ENCODE peak calls at places on chromosomes 5 and 9, in five cellular contexts. One of them, this sample, is unnamed. For H3K27me3 and H3K36me3, the result is how much of the 10 kb centered on the place peaks cover.

GRCh38 chr5:35229076-35230042 is 928 bp downstream of the PRLR start:
- DNase-seq in Peyer's patch: no peak
- DNase-seq in IMR-90: no peak
- DNase-seq in CD4-positive, CD25-positive, alpha-beta regulatory T cell: no peak
- DNase-seq in cardiac muscle cell: no peak
- DNase-seq in this sample: peak

GRCh38 chr9:1962588-1963134 is 52.5 kb upstream of the SMARCA2 start:
- DNase-seq in Peyer's patch: no peak
- DNase-seq in IMR-90: no peak
- DNase-seq in CD4-positive, CD25-positive, alpha-beta regulatory T cell: no peak
- DNase-seq in cardiac muscle cell: no peak
- DNase-seq in this sample: no peak

GRCh38 chr5:142876817-142877216 is 106.6 kb downstream of the ARHGAP26 start:
- DNase-seq in Peyer's patch: no peak
- DNase-seq in IMR-90: no peak
- DNase-seq in CD4-positive, CD25-positive, alpha-beta regulatory T cell: no peak
- DNase-seq in cardiac muscle cell: no peak
- DNase-seq in this sample: no peak

GRCh38 chr9:96663506-96664120 is 8.5 kb upstream of the PRXL2C start:
- DNase-seq in Peyer's patch: no peak
- DNase-seq in IMR-90: peak
- DNase-seq in CD4-positive, CD25-positive, alpha-beta regulatory T cell: no peak
- DNase-seq in cardiac muscle cell: peak
- DNase-seq in this sample: no peak

GRCh38 chr9:94289691-94290090 is 30.6 kb downstream of the ZNF169 start:
- DNase-seq in Peyer's patch: no peak
- DNase-seq in IMR-90: peak
- DNase-seq in CD4-positive, CD25-positive, alpha-beta regulatory T cell: no peak
- DNase-seq in cardiac muscle cell: no peak
- DNase-seq in this sample: no peak

GRCh38 chr5:78424680-78425079 is 64.3 kb downstream of the SCAMP1 start:
- DNase-seq in Peyer's patch: no peak
- DNase-seq in IMR-90: no peak
- DNase-seq in CD4-positive, CD25-positive, alpha-beta regulatory T cell: no peak
- DNase-seq in cardiac muscle cell: no peak
- DNase-seq in this sample: no peak

GRCh38 chr5:110179291-110179690 is 489.6 kb downstream of the MAN2A1 start:
- DNase-seq in Peyer's patch: no peak
- DNase-seq in IMR-90: no peak
- DNase-seq in CD4-positive, CD25-positive, alpha-beta regulatory T cell: no peak
- DNase-seq in cardiac muscle cell: no peak
- DNase-seq in this sample: peak

GRCh38 chr5:159581502-159582249 is 251.4 kb upstream of the IL12B start:
- DNase-seq in Peyer's patch: no peak
- DNase-seq in IMR-90: peak
- DNase-seq in CD4-positive, CD25-positive, alpha-beta regulatory T cell: no peak
- DNase-seq in cardiac muscle cell: peak
- DNase-seq in this sample: no peak

GRCh38 chr5:172530835-172531703 is 76.7 kb upstream of the SH3PXD2B start:
- DNase-seq in Peyer's patch: no peak
- DNase-seq in IMR-90: no peak
- DNase-seq in CD4-positive, CD25-positive, alpha-beta regulatory T cell: no peak
- DNase-seq in cardiac muscle cell: no peak
- DNase-seq in this sample: no peak

GRCh38 chr9:21747171-21747570 is 55.3 kb upstream of the MTAP start:
- DNase-seq in Peyer's patch: no peak
- DNase-seq in IMR-90: no peak
- DNase-seq in CD4-positive, CD25-positive, alpha-beta regulatory T cell: no peak
- DNase-seq in cardiac muscle cell: peak
- DNase-seq in this sample: no peak

GRCh38 chr5:43152946-43153345 is 32.2 kb downstream of the ZNF131 start:
- DNase-seq in Peyer's patch: no peak
- DNase-seq in IMR-90: peak
- DNase-seq in CD4-positive, CD25-positive, alpha-beta regulatory T cell: no peak
- DNase-seq in cardiac muscle cell: no peak
- DNase-seq in this sample: no peak

GRCh38 chr9:134181648-134182034 is 17.3 kb upstream of the RNU6ATAC start:
- DNase-seq in Peyer's patch: no peak
- DNase-seq in IMR-90: no peak
- DNase-seq in CD4-positive, CD25-positive, alpha-beta regulatory T cell: no peak
- DNase-seq in cardiac muscle cell: no peak
- DNase-seq in this sample: peak

GRCh38 chr9:131266301-131267229 is 9.7 kb downstream of the FAM78A start:
- DNase-seq in Peyer's patch: peak
- DNase-seq in IMR-90: no peak
- DNase-seq in CD4-positive, CD25-positive, alpha-beta regulatory T cell: peak
- DNase-seq in cardiac muscle cell: no peak
- DNase-seq in this sample: peak

GRCh38 chr9:68771376-68771775 is 66.3 kb downstream of the PIP5K1B start:
- DNase-seq in Peyer's patch: no peak
- DNase-seq in IMR-90: no peak
- DNase-seq in CD4-positive, CD25-positive, alpha-beta regulatory T cell: no peak
- DNase-seq in cardiac muscle cell: no peak
- DNase-seq in this sample: no peak

GRCh38 chr9:133584559-133585476 is 24.4 kb downstream of the FAM163B start:
- DNase-seq in Peyer's patch: no peak
- DNase-seq in IMR-90: no peak
- DNase-seq in CD4-positive, CD25-positive, alpha-beta regulatory T cell: no peak
- DNase-seq in cardiac muscle cell: peak
- DNase-seq in this sample: peak

GRCh38 chr9:75993434-75993833 is 103.0 kb downstream of the PCSK5 start:
- DNase-seq in Peyer's patch: no peak
- DNase-seq in IMR-90: peak
- DNase-seq in CD4-positive, CD25-positive, alpha-beta regulatory T cell: no peak
- DNase-seq in cardiac muscle cell: peak
- DNase-seq in this sample: no peak

GRCh38 chr9:114592356-114592755 is 4.8 kb downstream of the ATP6V1G1 start:
- DNase-seq in Peyer's patch: peak
- DNase-seq in IMR-90: peak
- DNase-seq in CD4-positive, CD25-positive, alpha-beta regulatory T cell: peak
- DNase-seq in cardiac muscle cell: no peak
- DNase-seq in this sample: peak

GRCh38 chr9:5571629-5572232 is 57.2 kb upstream of the RIC1 start:
- DNase-seq in Peyer's patch: no peak
- DNase-seq in IMR-90: no peak
- DNase-seq in CD4-positive, CD25-positive, alpha-beta regulatory T cell: no peak
- DNase-seq in cardiac muscle cell: no peak
- DNase-seq in this sample: no peak

GRCh38 chr9:82191082-82191481 is 202.5 kb downstream of the SPATA31D1 start:
- DNase-seq in Peyer's patch: no peak
- DNase-seq in IMR-90: no peak
- DNase-seq in CD4-positive, CD25-positive, alpha-beta regulatory T cell: no peak
- DNase-seq in cardiac muscle cell: peak
- DNase-seq in this sample: no peak

GRCh38 chr5:173862047-173862477 is 26.1 kb upstream of the CPEB4 start:
- DNase-seq in Peyer's patch: no peak
- DNase-seq in IMR-90: no peak
- DNase-seq in CD4-positive, CD25-positive, alpha-beta regulatory T cell: no peak
- DNase-seq in cardiac muscle cell: no peak
- DNase-seq in this sample: no peak

GRCh38 chr5:93022770-93023169 is 558.2 kb downstream of the NR2F1-AS1 start:
- DNase-seq in Peyer's patch: no peak
- DNase-seq in IMR-90: peak
- DNase-seq in CD4-positive, CD25-positive, alpha-beta regulatory T cell: no peak
- DNase-seq in cardiac muscle cell: no peak
- DNase-seq in this sample: no peak

GRCh38 chr9:92682269-92682668 is 12.3 kb upstream of the IPPK start:
- DNase-seq in Peyer's patch: no peak
- DNase-seq in IMR-90: no peak
- DNase-seq in CD4-positive, CD25-positive, alpha-beta regulatory T cell: no peak
- DNase-seq in cardiac muscle cell: no peak
- DNase-seq in this sample: no peak

GRCh38 chr5:110288766-110289165 is 437.7 kb downstream of the TMEM232 start:
- DNase-seq in Peyer's patch: no peak
- DNase-seq in IMR-90: no peak
- DNase-seq in CD4-positive, CD25-positive, alpha-beta regulatory T cell: no peak
- DNase-seq in cardiac muscle cell: no peak
- DNase-seq in this sample: no peak

GRCh38 chr5:175420383-175420782 is 23.6 kb downstream of the DRD1 start:
- DNase-seq in Peyer's patch: no peak
- DNase-seq in IMR-90: no peak
- DNase-seq in CD4-positive, CD25-positive, alpha-beta regulatory T cell: no peak
- DNase-seq in cardiac muscle cell: no peak
- DNase-seq in this sample: no peak

GRCh38 chr9:69949396-69949795 is 94.3 kb upstream of the MAMDC2 start:
- DNase-seq in Peyer's patch: no peak
- DNase-seq in IMR-90: peak
- DNase-seq in CD4-positive, CD25-positive, alpha-beta regulatory T cell: no peak
- DNase-seq in cardiac muscle cell: peak
- DNase-seq in this sample: no peak

GRCh38 chr9:18730241-18730640 is 256.3 kb downstream of the ADAMTSL1 start:
- DNase-seq in Peyer's patch: no peak
- DNase-seq in IMR-90: no peak
- DNase-seq in CD4-positive, CD25-positive, alpha-beta regulatory T cell: no peak
- DNase-seq in cardiac muscle cell: no peak
- DNase-seq in this sample: no peak

GRCh38 chr5:159786901-159787691 is 129.2 kb upstream of the ADRA1B start:
- DNase-seq in Peyer's patch: no peak
- DNase-seq in IMR-90: peak
- DNase-seq in CD4-positive, CD25-positive, alpha-beta regulatory T cell: no peak
- DNase-seq in cardiac muscle cell: peak
- DNase-seq in this sample: no peak

GRCh38 chr5:36442796-36443195 is 141.1 kb upstream of the RANBP3L start:
- DNase-seq in Peyer's patch: no peak
- DNase-seq in IMR-90: peak
- DNase-seq in CD4-positive, CD25-positive, alpha-beta regulatory T cell: no peak
- DNase-seq in cardiac muscle cell: peak
- DNase-seq in this sample: no peak

GRCh38 chr5:140093179-140093578 is 20.7 kb upstream of the PURA start:
- DNase-seq in Peyer's patch: no peak
- DNase-seq in IMR-90: no peak
- DNase-seq in CD4-positive, CD25-positive, alpha-beta regulatory T cell: no peak
- DNase-seq in cardiac muscle cell: no peak
- DNase-seq in this sample: no peak
- H3K27me3 ChIP-seq in Peyer's patch: under half
- H3K27me3 ChIP-seq in IMR-90: under half
- H3K27me3 ChIP-seq in CD4-positive, CD25-positive, alpha-beta regulatory T cell: under half
- H3K27me3 ChIP-seq in cardiac muscle cell: under half
- H3K27me3 ChIP-seq in this sample: under half

GRCh38 chr9:35737143-35737542 is 4.7 kb downstream of the CREB3 start:
- DNase-seq in Peyer's patch: no peak
- DNase-seq in IMR-90: no peak
- DNase-seq in CD4-positive, CD25-positive, alpha-beta regulatory T cell: no peak
- DNase-seq in cardiac muscle cell: no peak
- DNase-seq in this sample: no peak

GRCh38 chr9:35738186-35738585 is 5.7 kb downstream of the CREB3 start:
- DNase-seq in Peyer's patch: no peak
- DNase-seq in IMR-90: no peak
- DNase-seq in CD4-positive, CD25-positive, alpha-beta regulatory T cell: no peak
- DNase-seq in cardiac muscle cell: no peak
- DNase-seq in this sample: no peak

GRCh38 chr9:35741740-35742139 is 7.3 kb downstream of the GBA2 start:
- DNase-seq in Peyer's patch: no peak
- DNase-seq in IMR-90: no peak
- DNase-seq in CD4-positive, CD25-positive, alpha-beta regulatory T cell: no peak
- DNase-seq in cardiac muscle cell: no peak
- DNase-seq in this sample: no peak

GRCh38 chr9:35738924-35739323 is 6.5 kb downstream of the CREB3 start:
- DNase-seq in Peyer's patch: no peak
- DNase-seq in IMR-90: no peak
- DNase-seq in CD4-positive, CD25-positive, alpha-beta regulatory T cell: no peak
- DNase-seq in cardiac muscle cell: no peak
- DNase-seq in this sample: no peak

GRCh38 chr9:35740243-35740642 is 7.8 kb downstream of the CREB3 start:
- DNase-seq in Peyer's patch: no peak
- DNase-seq in IMR-90: no peak
- DNase-seq in CD4-positive, CD25-positive, alpha-beta regulatory T cell: no peak
- DNase-seq in cardiac muscle cell: no peak
- DNase-seq in this sample: no peak
- H3K36me3 ChIP-seq in Peyer's patch: under half
- H3K36me3 ChIP-seq in IMR-90: half or more
- H3K36me3 ChIP-seq in CD4-positive, CD25-positive, alpha-beta regulatory T cell: half or more
- H3K36me3 ChIP-seq in cardiac muscle cell: half or more
- H3K36me3 ChIP-seq in this sample: half or more

DNA sequence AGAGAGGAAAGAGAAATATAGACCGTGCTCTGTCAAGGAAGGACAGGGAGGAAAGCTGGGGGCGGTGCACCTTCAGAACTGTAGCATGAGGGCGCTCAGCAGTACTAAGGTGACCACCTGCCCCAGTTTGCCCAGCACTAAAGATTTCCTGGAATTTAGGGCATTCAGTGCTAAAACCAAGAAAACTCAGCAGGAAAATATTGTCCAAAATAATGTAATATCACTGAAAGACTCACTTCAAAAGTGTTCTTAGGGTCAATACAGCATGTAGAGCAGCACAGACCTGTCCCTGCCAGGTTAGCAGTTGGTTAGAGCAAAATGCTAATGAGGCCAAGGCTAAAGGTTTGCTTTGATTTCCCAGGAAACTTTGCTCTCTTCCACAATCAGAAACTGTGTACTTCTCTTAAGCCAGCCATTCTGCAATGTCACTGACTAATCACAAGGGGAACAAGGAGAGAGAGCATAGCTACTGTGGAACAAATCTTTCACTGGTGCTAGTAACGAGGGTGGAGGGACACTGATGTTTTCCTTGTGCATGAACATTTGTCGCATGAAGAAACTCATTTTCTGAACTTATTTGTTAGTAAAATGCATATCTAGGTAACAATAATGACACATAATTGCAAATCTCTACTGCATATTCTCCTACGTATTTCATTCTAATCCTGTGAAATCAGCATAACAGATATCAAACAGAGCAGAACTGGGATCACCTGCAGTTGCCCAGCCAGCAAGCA is 53.0 kb upstream of the GRAMD2B start:
- DNase-seq in Peyer's patch: no peak
- DNase-seq in IMR-90: peak
- DNase-seq in CD4-positive, CD25-positive, alpha-beta regulatory T cell: no peak
- DNase-seq in cardiac muscle cell: no peak
- DNase-seq in this sample: no peak
- H3K4me3 ChIP-seq in Peyer's patch: peak
- H3K4me3 ChIP-seq in IMR-90: no peak
- H3K4me3 ChIP-seq in CD4-positive, CD25-positive, alpha-beta regulatory T cell: no peak
- H3K4me3 ChIP-seq in cardiac muscle cell: no peak
- H3K4me3 ChIP-seq in this sample: no peak

GRCh38 chr5:130884033-130884432 is 281.0 kb downstream of the HINT1 start:
- DNase-seq in Peyer's patch: no peak
- DNase-seq in IMR-90: no peak
- DNase-seq in CD4-positive, CD25-positive, alpha-beta regulatory T cell: no peak
- DNase-seq in cardiac muscle cell: no peak
- DNase-seq in this sample: no peak
- H3K27me3 ChIP-seq in Peyer's patch: under half
- H3K27me3 ChIP-seq in IMR-90: under half
- H3K27me3 ChIP-seq in CD4-positive, CD25-positive, alpha-beta regulatory T cell: under half
- H3K27me3 ChIP-seq in cardiac muscle cell: under half
- H3K27me3 ChIP-seq in this sample: under half

GRCh38 chr9:137757139-137757538 is 120.4 kb upstream of the CACNA1B start:
- DNase-seq in Peyer's patch: no peak
- DNase-seq in IMR-90: no peak
- DNase-seq in CD4-positive, CD25-positive, alpha-beta regulatory T cell: no peak
- DNase-seq in cardiac muscle cell: no peak
- DNase-seq in this sample: no peak
- H3K36me3 ChIP-seq in Peyer's patch: under half
- H3K36me3 ChIP-seq in IMR-90: half or more
- H3K36me3 ChIP-seq in CD4-positive, CD25-positive, alpha-beta regulatory T cell: under half
- H3K36me3 ChIP-seq in cardiac muscle cell: under half
- H3K36me3 ChIP-seq in this sample: under half

This sample was measured in H7.